ENCODE peak calls at places on chromosomes 6 and 20, in seven cellular contexts. C, B, W, P, J, G and I are unnamed samples.

GRCh38 chr20:4985658-4986057 is 15.7 kb downstream of the SLC23A2 start:
- DNase-seq in C (no peak), B (no peak), W (no peak), P (no peak), J (no peak), G (no peak), I (no peak)

GRCh38 chr6:79468116-79468515 is 69.1 kb downstream of the LCA5 start:
- DNase-seq in C (no peak), B (no peak), W (no peak), P (no peak), J (no peak), G (no peak), I (no peak)

GRCh38 chr20:61801065-61801360 is 264.7 kb downstream of the TAF4 start:
- DNase-seq in C (no peak), B (no peak), W (no peak), P (no peak), J (no peak), G (no peak), I (no peak)

GRCh38 chr6:121868191-121868590 is 432.7 kb downstream of the GJA1 start:
- DNase-seq in C (no peak), B (no peak), W (no peak), P (no peak), J (no peak), G (no peak), I (no peak)

GRCh38 chr6:141977782-141978181 is 154.9 kb upstream of the GJE1 start:
- DNase-seq in C (no peak), B (no peak), W (no peak), P (no peak), J (no peak), G (no peak), I (no peak)

GRCh38 chr20:58524814-58525213 is 9.6 kb upstream of the APCDD1L start:
- DNase-seq in C (no peak), B (no peak), W (peak), P (peak), J (no peak), G (peak), I (no peak)

GRCh38 chr6:22551280-22551679 is 18.1 kb upstream of the HDGFL1 start:
- DNase-seq in C (no peak), B (no peak), W (no peak), P (no peak), J (no peak), G (no peak), I (no peak)

GRCh38 chr20:14332796-14333345 is 4.5 kb downstream of the FLRT3 start:
- DNase-seq in C (no peak), B (no peak), W (no peak), P (no peak), J (no peak), G (no peak), I (no peak)

GRCh38 chr6:95325858-95326257 is 251.5 kb upstream of the MANEA start:
- DNase-seq in C (no peak), B (no peak), W (no peak), P (peak), J (no peak), G (no peak), I (no peak)

GRCh38 chr6:27830212-27830664 is 82.0 kb downstream of the OR2B2 start:
- DNase-seq in C (no peak), B (no peak), W (no peak), P (no peak), J (no peak), G (no peak), I (no peak)

GRCh38 chr6:139990865-139991264 is 616.4 kb upstream of the CITED2 start:
- DNase-seq in C (no peak), B (no peak), W (no peak), P (no peak), J (peak), G (no peak), I (no peak)

GRCh38 chr6:85551264-85551663 is 42.4 kb downstream of the SNX14 start:
- DNase-seq in C (no peak), B (no peak), W (no peak), P (peak), J (no peak), G (no peak), I (no peak)

GRCh38 chr20:18456600-18456999 is 10.2 kb downstream of the DZANK1 start:
- DNase-seq in C (no peak), B (no peak), W (no peak), P (no peak), J (no peak), G (no peak), I (no peak)